ENCODE peak calls at places on chromosome 4, in five cellular contexts. One of them, this sample, is unnamed.

GRCh38 chr4:186729856-186730255 is 6.2 kb upstream of the FAT1 start:
- DNase-seq in upper lobe of left lung: no peak
- DNase-seq in WERI-Rb-1: no peak
- DNase-seq in body of pancreas: no peak
- DNase-seq in fibroblast of the aortic adventitia: no peak
- DNase-seq in this sample: no peak

GRCh38 chr4:105520819-105521790 is 31.3 kb upstream of the ARHGEF38 start:
- DNase-seq in upper lobe of left lung: no peak
- DNase-seq in WERI-Rb-1: peak; percentile 57
- DNase-seq in body of pancreas: peak; percentile 60
- DNase-seq in fibroblast of the aortic adventitia: peak; percentile 50
- DNase-seq in this sample: no peak

GRCh38 chr4:20217951-20218350 is 33.8 kb upstream of the SLIT2 start:
- DNase-seq in upper lobe of left lung: no peak
- DNase-seq in WERI-Rb-1: no peak
- DNase-seq in body of pancreas: no peak
- DNase-seq in fibroblast of the aortic adventitia: no peak
- DNase-seq in this sample: no peak

GRCh38 chr4:40594261-40595178 is 35.1 kb downstream of the RBM47 start:
- DNase-seq in upper lobe of left lung: no peak
- DNase-seq in WERI-Rb-1: no peak
- DNase-seq in body of pancreas: no peak
- DNase-seq in fibroblast of the aortic adventitia: peak; percentile 92
- DNase-seq in this sample: no peak

GRCh38 chr4:93480452-93480851 is 348.1 kb upstream of the ATOH1 start:
- DNase-seq in upper lobe of left lung: no peak
- DNase-seq in WERI-Rb-1: no peak
- DNase-seq in body of pancreas: no peak
- DNase-seq in fibroblast of the aortic adventitia: no peak
- DNase-seq in this sample: no peak

GRCh38 chr4:13903061-13903460 is 275.5 kb upstream of the BOD1L1 start:
- DNase-seq in upper lobe of left lung: no peak
- DNase-seq in WERI-Rb-1: no peak
- DNase-seq in body of pancreas: no peak
- DNase-seq in fibroblast of the aortic adventitia: no peak
- DNase-seq in this sample: no peak

GRCh38 chr4:188550296-188550695 is 411.1 kb downstream of the TRIML1 start:
- DNase-seq in upper lobe of left lung: no peak
- DNase-seq in WERI-Rb-1: no peak
- DNase-seq in body of pancreas: no peak
- DNase-seq in fibroblast of the aortic adventitia: no peak
- DNase-seq in this sample: no peak

GRCh38 chr4:2040391-2041233 is 18.5 kb upstream of the NAT8L start:
- DNase-seq in upper lobe of left lung: peak; percentile 85
- DNase-seq in WERI-Rb-1: no peak
- DNase-seq in body of pancreas: no peak
- DNase-seq in fibroblast of the aortic adventitia: no peak
- DNase-seq in this sample: peak; percentile 67

DNA sequence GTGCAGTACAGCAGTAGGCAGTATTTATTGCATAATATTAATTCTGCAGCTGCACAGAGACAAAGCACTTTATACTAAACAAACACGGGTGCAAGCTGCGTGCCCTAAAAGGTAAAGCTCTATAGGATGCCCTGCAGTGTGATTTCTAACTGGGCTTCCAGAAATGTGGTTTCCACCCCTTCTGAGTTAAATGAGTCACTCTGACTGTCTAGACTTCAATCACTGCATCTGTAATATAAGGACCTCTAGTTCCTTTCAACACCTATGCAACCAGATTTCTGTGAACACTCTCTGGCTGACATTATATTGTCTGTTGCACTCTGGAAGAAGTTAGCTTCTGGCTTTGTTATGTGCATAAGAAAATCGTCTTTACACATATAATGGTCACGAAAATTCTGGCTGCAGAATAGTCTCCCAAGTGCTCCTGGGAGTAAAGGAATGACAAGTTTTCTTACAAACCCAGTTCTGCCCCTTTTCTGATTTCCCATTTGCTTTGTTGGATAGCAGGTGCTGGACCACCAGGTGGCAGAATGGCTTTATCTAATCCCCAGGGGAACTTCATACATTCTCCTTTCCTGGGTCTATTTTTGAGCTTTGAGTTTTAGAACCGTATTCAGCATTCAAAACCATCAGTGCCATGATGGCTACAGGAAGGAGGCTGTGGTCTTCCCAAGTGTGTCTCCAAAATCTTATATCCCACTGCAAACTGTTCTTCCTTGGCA is 842.2 kb downstream of the STIM2 start:
- DNase-seq in upper lobe of left lung: no peak
- DNase-seq in WERI-Rb-1: peak; percentile 32
- DNase-seq in body of pancreas: no peak
- DNase-seq in fibroblast of the aortic adventitia: no peak
- DNase-seq in this sample: no peak
- TF ChIP-seq CTCF in upper lobe of left lung: no peak
- TF ChIP-seq CTCF in WERI-Rb-1: peak; percentile 61
- TF ChIP-seq CTCF in body of pancreas: no peak
- TF ChIP-seq CTCF in fibroblast of the aortic adventitia: no peak
- TF ChIP-seq CTCF in this sample: peak; percentile 59

DNA sequence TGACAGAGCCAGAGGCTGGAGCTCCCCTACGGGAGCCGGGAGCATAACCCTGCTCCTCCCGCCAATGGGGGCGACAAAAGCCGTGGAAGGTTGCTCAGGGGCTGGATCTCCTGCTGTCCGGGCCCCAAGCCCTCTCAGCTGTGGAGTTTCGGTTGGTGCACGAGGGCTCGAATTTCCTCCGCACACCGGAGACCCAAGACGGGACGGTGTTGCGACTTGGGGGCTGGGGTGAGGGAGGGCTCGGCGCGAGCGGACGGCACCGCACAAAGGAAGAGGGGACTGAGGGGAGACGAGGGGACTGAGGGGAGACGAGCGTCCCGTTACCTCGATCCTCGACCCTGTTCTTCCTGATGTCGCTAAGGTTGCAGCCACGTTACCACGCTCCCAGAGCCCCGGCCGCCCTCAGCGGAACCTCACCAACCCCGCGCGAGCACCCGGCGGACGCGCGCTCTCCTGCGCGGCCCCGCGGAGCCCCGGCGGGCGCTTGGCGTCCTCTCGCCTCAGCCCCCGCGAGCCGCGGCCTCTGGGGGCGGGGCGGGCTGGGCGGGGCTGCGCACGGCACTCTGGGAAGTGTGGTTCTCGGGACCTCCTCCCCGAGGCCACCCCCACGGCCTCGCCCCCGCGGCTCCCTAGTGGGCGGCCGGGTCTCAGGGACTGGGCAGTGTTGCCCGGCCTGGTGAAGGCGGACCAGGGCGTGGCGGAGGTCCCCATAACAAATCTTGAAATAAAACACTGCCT is at the start of gene KLHL8:
- DNase-seq in upper lobe of left lung: peak; percentile 99
- DNase-seq in WERI-Rb-1: peak; percentile 87
- DNase-seq in body of pancreas: peak; percentile 83
- DNase-seq in fibroblast of the aortic adventitia: peak; percentile 71
- DNase-seq in this sample: peak; percentile 93
- TF ChIP-seq CTCF in upper lobe of left lung: no peak
- TF ChIP-seq CTCF in WERI-Rb-1: peak; percentile 14
- TF ChIP-seq CTCF in body of pancreas: no peak
- TF ChIP-seq CTCF in fibroblast of the aortic adventitia: no peak
- TF ChIP-seq CTCF in this sample: no peak

DNA sequence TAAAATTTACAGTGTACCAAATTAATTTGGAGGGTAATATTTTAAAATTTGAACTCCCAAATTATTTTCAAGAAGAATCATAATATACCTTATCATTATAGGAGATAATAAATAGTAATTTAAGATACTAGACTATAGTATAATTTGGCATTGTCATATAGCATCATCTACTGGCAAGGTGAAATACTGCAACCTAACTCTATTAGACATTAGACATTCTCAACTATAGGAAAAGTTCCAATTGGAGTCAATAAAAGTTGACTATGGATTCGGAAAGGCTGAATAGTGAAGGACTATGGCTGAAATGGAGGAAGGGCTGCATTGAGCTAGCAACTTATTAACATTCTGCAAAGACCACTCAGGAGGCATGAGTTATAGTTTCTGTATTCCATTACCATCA is 113.0 kb downstream of the PRDM5 start:
- DNase-seq in upper lobe of left lung: no peak
- DNase-seq in WERI-Rb-1: no peak
- DNase-seq in body of pancreas: no peak
- DNase-seq in fibroblast of the aortic adventitia: no peak
- DNase-seq in this sample: no peak
- TF ChIP-seq CTCF in upper lobe of left lung: no peak
- TF ChIP-seq CTCF in WERI-Rb-1: peak; percentile 52
- TF ChIP-seq CTCF in body of pancreas: no peak
- TF ChIP-seq CTCF in fibroblast of the aortic adventitia: peak; percentile 41
- TF ChIP-seq CTCF in this sample: peak; percentile 57

DNA sequence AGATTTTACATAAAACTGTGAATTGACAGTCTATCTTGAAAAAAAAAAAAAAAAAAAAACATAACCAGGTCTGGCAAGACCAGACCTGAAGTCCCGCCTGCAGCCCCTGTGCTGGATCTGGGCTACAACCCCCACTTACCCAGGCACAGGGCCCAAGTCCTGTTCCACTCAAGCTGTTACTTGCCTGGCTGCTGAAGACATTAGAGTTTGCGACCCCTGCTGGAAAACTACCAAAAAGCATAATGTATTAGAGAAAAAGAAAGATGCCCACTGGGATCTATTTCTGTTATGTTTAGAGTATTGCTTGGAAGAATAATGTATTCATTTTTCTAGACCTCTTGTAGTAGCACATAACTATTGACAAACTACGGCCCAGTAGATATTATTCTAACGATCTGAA is 4.7 kb downstream of the HS3ST1 start:
- DNase-seq in upper lobe of left lung: no peak
- DNase-seq in WERI-Rb-1: peak; percentile 65
- DNase-seq in body of pancreas: no peak
- DNase-seq in fibroblast of the aortic adventitia: peak; percentile 30
- DNase-seq in this sample: no peak
- TF ChIP-seq CTCF in upper lobe of left lung: peak; percentile 6
- TF ChIP-seq CTCF in WERI-Rb-1: peak; percentile 57
- TF ChIP-seq CTCF in body of pancreas: no peak
- TF ChIP-seq CTCF in fibroblast of the aortic adventitia: peak; percentile 26
- TF ChIP-seq CTCF in this sample: peak; percentile 78

GRCh38 chr4:7297374-7297773 is 105.0 kb downstream of the SORCS2 start:
- DNase-seq in upper lobe of left lung: no peak
- DNase-seq in WERI-Rb-1: peak; percentile 68
- DNase-seq in body of pancreas: no peak
- DNase-seq in fibroblast of the aortic adventitia: no peak
- DNase-seq in this sample: no peak

GRCh38 chr4:7295201-7295916 is 103.0 kb downstream of the SORCS2 start:
- DNase-seq in upper lobe of left lung: peak; percentile 86
- DNase-seq in WERI-Rb-1: no peak
- DNase-seq in body of pancreas: peak; percentile 13
- DNase-seq in fibroblast of the aortic adventitia: peak; percentile 40
- DNase-seq in this sample: no peak

GRCh38 chr4:7296661-7297335 is 104.5 kb downstream of the SORCS2 start:
- DNase-seq in upper lobe of left lung: no peak
- DNase-seq in WERI-Rb-1: no peak
- DNase-seq in body of pancreas: no peak
- DNase-seq in fibroblast of the aortic adventitia: no peak
- DNase-seq in this sample: no peak

GRCh38 chr4:7297881-7298280 is 105.5 kb downstream of the SORCS2 start:
- DNase-seq in upper lobe of left lung: no peak
- DNase-seq in WERI-Rb-1: no peak
- DNase-seq in body of pancreas: no peak
- DNase-seq in fibroblast of the aortic adventitia: no peak
- DNase-seq in this sample: no peak

DNA sequence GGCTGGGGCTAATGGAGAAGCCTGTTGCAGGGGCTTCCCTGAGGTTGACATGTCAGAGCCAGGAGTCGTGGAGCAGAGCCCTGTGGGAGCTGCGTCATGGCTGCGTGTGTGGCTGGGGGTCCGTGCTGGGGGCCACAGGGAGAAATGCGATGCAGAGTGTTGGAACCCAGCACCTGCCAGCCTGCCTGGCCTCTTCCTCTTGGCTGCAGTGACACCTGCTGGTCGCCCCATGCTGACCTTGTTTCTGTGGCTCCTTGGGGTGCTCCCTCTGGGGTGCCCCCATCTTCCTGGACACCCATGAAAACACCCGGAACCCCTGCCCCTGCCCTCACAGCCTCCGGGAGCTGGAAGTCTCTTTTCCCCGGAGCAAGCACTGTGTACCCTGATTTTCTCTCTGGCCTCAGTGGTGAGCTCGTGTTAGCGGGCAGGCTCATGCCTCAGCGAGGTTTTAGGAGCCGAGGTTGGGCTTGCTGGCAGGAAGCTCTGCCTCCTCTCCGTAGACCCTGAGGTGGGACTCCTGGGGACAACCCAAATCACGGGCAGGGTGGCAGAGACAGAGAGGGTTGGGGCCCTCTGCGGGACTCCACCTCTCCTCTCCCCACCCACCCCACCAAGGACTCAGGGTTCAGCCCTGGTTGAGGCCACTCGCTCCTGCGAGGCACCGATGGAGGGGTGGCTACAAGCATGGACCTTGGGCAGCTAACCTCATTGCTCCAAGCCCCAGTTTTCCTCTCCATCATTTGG is 103.8 kb downstream of the SORCS2 start:
- DNase-seq in upper lobe of left lung: no peak
- DNase-seq in WERI-Rb-1: peak; percentile 70
- DNase-seq in body of pancreas: peak; percentile 29
- DNase-seq in fibroblast of the aortic adventitia: peak; percentile 43
- DNase-seq in this sample: no peak
- TF ChIP-seq CTCF in upper lobe of left lung: peak; percentile 68
- TF ChIP-seq CTCF in WERI-Rb-1: peak; percentile 94
- TF ChIP-seq CTCF in body of pancreas: peak; percentile 26
- TF ChIP-seq CTCF in fibroblast of the aortic adventitia: peak; percentile 73
- TF ChIP-seq CTCF in this sample: peak; percentile 62

GRCh38 chr4:87986508-87986907 is 11.0 kb downstream of the SPP1 start:
- DNase-seq in upper lobe of left lung: no peak
- DNase-seq in WERI-Rb-1: no peak
- DNase-seq in body of pancreas: no peak
- DNase-seq in fibroblast of the aortic adventitia: no peak
- DNase-seq in this sample: no peak

GRCh38 chr4:87985097-87985886 is 9.8 kb downstream of the SPP1 start:
- DNase-seq in upper lobe of left lung: no peak
- DNase-seq in WERI-Rb-1: peak; percentile 69
- DNase-seq in body of pancreas: peak; percentile 62
- DNase-seq in fibroblast of the aortic adventitia: peak; percentile 40
- DNase-seq in this sample: no peak

GRCh38 chr4:87983996-87984395 is 8.5 kb downstream of the SPP1 start:
- DNase-seq in upper lobe of left lung: no peak
- DNase-seq in WERI-Rb-1: no peak
- DNase-seq in body of pancreas: no peak
- DNase-seq in fibroblast of the aortic adventitia: no peak
- DNase-seq in this sample: no peak

GRCh38 chr4:87982446-87982845 is 6.9 kb downstream of the SPP1 start:
- DNase-seq in upper lobe of left lung: no peak
- DNase-seq in WERI-Rb-1: no peak
- DNase-seq in body of pancreas: no peak
- DNase-seq in fibroblast of the aortic adventitia: no peak
- DNase-seq in this sample: no peak

GRCh38 chr4:87985887-87986200 is 10.3 kb downstream of the SPP1 start:
- DNase-seq in upper lobe of left lung: no peak
- DNase-seq in WERI-Rb-1: no peak
- DNase-seq in body of pancreas: no peak
- DNase-seq in fibroblast of the aortic adventitia: no peak
- DNase-seq in this sample: no peak
- TF ChIP-seq CTCF in upper lobe of left lung: no peak
- TF ChIP-seq CTCF in WERI-Rb-1: no peak
- TF ChIP-seq CTCF in body of pancreas: no peak
- TF ChIP-seq CTCF in fibroblast of the aortic adventitia: no peak
- TF ChIP-seq CTCF in this sample: peak; percentile 5